ENCODE peak calls at places on chromosome 10, in five cellular contexts. One of them, this sample, is unnamed.

GRCh38 chr10:130137077-130137448 is 872 bp downstream of the GLRX3 start:
- DNase-seq in PC-9: no peak
- DNase-seq in CD8-positive, alpha-beta T cell: no peak
- DNase-seq in heart left ventricle: no peak
- DNase-seq in astrocyte of the cerebellum: no peak
- DNase-seq in this sample: no peak

GRCh38 chr10:35949820-35950219 is 307.7 kb upstream of the FZD8 start:
- DNase-seq in CD8-positive, alpha-beta T cell: no peak
- DNase-seq in heart left ventricle: no peak
- DNase-seq in astrocyte of the cerebellum: no peak
- DNase-seq in PC-9: no peak
- DNase-seq in this sample: no peak

GRCh38 chr10:116215651-116216050 is 57.4 kb downstream of the GFRA1 start:
- DNase-seq in heart left ventricle: no peak
- DNase-seq in astrocyte of the cerebellum: no peak
- DNase-seq in CD8-positive, alpha-beta T cell: no peak
- DNase-seq in PC-9: no peak
- DNase-seq in this sample: no peak

GRCh38 chr10:131857156-131858117 is 43.4 kb upstream of the PPP2R2D start:
- DNase-seq in PC-9: no peak
- DNase-seq in CD8-positive, alpha-beta T cell: no peak
- DNase-seq in heart left ventricle: peak
- DNase-seq in astrocyte of the cerebellum: no peak
- DNase-seq in this sample: no peak

GRCh38 chr10:47261556-47261955 is 38.4 kb upstream of the GDF10 start:
- DNase-seq in astrocyte of the cerebellum: no peak
- DNase-seq in heart left ventricle: no peak
- DNase-seq in PC-9: no peak
- DNase-seq in CD8-positive, alpha-beta T cell: no peak
- DNase-seq in this sample: no peak

GRCh38 chr10:103153302-103153759 is 39.7 kb downstream of the NT5C2 start:
- DNase-seq in heart left ventricle: no peak
- DNase-seq in PC-9: no peak
- DNase-seq in astrocyte of the cerebellum: peak
- DNase-seq in CD8-positive, alpha-beta T cell: no peak
- DNase-seq in this sample: no peak

GRCh38 chr10:60441515-60441914 is 51.8 kb upstream of the ANK3 start:
- DNase-seq in astrocyte of the cerebellum: no peak
- DNase-seq in PC-9: no peak
- DNase-seq in CD8-positive, alpha-beta T cell: no peak
- DNase-seq in heart left ventricle: no peak
- DNase-seq in this sample: no peak

GRCh38 chr10:78115135-78115853 is 81.6 kb downstream of the RPS24 start:
- DNase-seq in PC-9: no peak
- DNase-seq in astrocyte of the cerebellum: no peak
- DNase-seq in CD8-positive, alpha-beta T cell: no peak
- DNase-seq in heart left ventricle: no peak
- DNase-seq in this sample: no peak

GRCh38 chr10:74821501-74821900 is 4.9 kb upstream of the KAT6B start:
- DNase-seq in CD8-positive, alpha-beta T cell: no peak
- DNase-seq in astrocyte of the cerebellum: no peak
- DNase-seq in PC-9: no peak
- DNase-seq in heart left ventricle: no peak
- DNase-seq in this sample: no peak

GRCh38 chr10:44397476-44398225 is 12.8 kb upstream of the CXCL12 start:
- DNase-seq in heart left ventricle: no peak
- DNase-seq in CD8-positive, alpha-beta T cell: no peak
- DNase-seq in PC-9: no peak
- DNase-seq in astrocyte of the cerebellum: no peak
- DNase-seq in this sample: no peak

GRCh38 chr10:100728928-100729876 is 16.2 kb upstream of the PAX2 start:
- DNase-seq in CD8-positive, alpha-beta T cell: no peak
- DNase-seq in PC-9: no peak
- DNase-seq in astrocyte of the cerebellum: no peak
- DNase-seq in heart left ventricle: no peak
- DNase-seq in this sample: no peak

GRCh38 chr10:118062798-118063238 is 16.1 kb upstream of the RAB11FIP2 start:
- DNase-seq in astrocyte of the cerebellum: no peak
- DNase-seq in PC-9: no peak
- DNase-seq in heart left ventricle: no peak
- DNase-seq in CD8-positive, alpha-beta T cell: no peak
- DNase-seq in this sample: no peak

GRCh38 chr10:66180651-66181318 is 745.1 kb upstream of the LRRTM3 start:
- DNase-seq in astrocyte of the cerebellum: peak
- DNase-seq in heart left ventricle: no peak
- DNase-seq in CD8-positive, alpha-beta T cell: no peak
- DNase-seq in PC-9: peak
- DNase-seq in this sample: peak

GRCh38 chr10:17764142-17764541 is 12.1 kb downstream of the TMEM236 start:
- DNase-seq in CD8-positive, alpha-beta T cell: no peak
- DNase-seq in heart left ventricle: no peak
- DNase-seq in astrocyte of the cerebellum: no peak
- DNase-seq in PC-9: no peak
- DNase-seq in this sample: no peak

GRCh38 chr10:33178026-33178755 is 156.3 kb downstream of the NRP1 start:
- DNase-seq in heart left ventricle: no peak
- DNase-seq in CD8-positive, alpha-beta T cell: no peak
- DNase-seq in PC-9: no peak
- DNase-seq in astrocyte of the cerebellum: no peak
- DNase-seq in this sample: no peak

GRCh38 chr10:113518816-113519591 is 33.8 kb upstream of the HABP2 start:
- DNase-seq in CD8-positive, alpha-beta T cell: no peak
- DNase-seq in PC-9: no peak
- DNase-seq in astrocyte of the cerebellum: no peak
- DNase-seq in heart left ventricle: no peak
- DNase-seq in this sample: no peak

GRCh38 chr10:89241491-89242339 is 9.9 kb downstream of the LIPA start:
- DNase-seq in PC-9: peak
- DNase-seq in CD8-positive, alpha-beta T cell: no peak
- DNase-seq in heart left ventricle: no peak
- DNase-seq in astrocyte of the cerebellum: no peak
- DNase-seq in this sample: no peak

GRCh38 chr10:79046326-79046725 is 22.4 kb upstream of the ZMIZ1 start:
- DNase-seq in astrocyte of the cerebellum: no peak
- DNase-seq in PC-9: no peak
- DNase-seq in CD8-positive, alpha-beta T cell: no peak
- DNase-seq in heart left ventricle: no peak
- DNase-seq in this sample: no peak

GRCh38 chr10:86963341-86963919 is 4.9 kb upstream of the ADIRF start:
- DNase-seq in astrocyte of the cerebellum: no peak
- DNase-seq in PC-9: no peak
- DNase-seq in CD8-positive, alpha-beta T cell: no peak
- DNase-seq in heart left ventricle: no peak
- DNase-seq in this sample: no peak

GRCh38 chr10:43212043-43212721 is 54.7 kb downstream of the RASGEF1A start:
- DNase-seq in astrocyte of the cerebellum: no peak
- DNase-seq in heart left ventricle: no peak
- DNase-seq in CD8-positive, alpha-beta T cell: no peak
- DNase-seq in PC-9: no peak
- DNase-seq in this sample: no peak

GRCh38 chr10:73855413-73855812 is 18.9 kb downstream of the CAMK2G start:
- DNase-seq in astrocyte of the cerebellum: no peak
- DNase-seq in CD8-positive, alpha-beta T cell: no peak
- DNase-seq in heart left ventricle: no peak
- DNase-seq in PC-9: no peak
- DNase-seq in this sample: no peak

GRCh38 chr10:123402021-123402420 is 247.8 kb downstream of the BUB3 start:
- DNase-seq in PC-9: no peak
- DNase-seq in astrocyte of the cerebellum: no peak
- DNase-seq in CD8-positive, alpha-beta T cell: no peak
- DNase-seq in heart left ventricle: no peak
- DNase-seq in this sample: no peak

GRCh38 chr10:63437334-63437949 is 28.3 kb downstream of the JMJD1C start:
- DNase-seq in heart left ventricle: no peak
- DNase-seq in PC-9: no peak
- DNase-seq in astrocyte of the cerebellum: no peak
- DNase-seq in CD8-positive, alpha-beta T cell: no peak
- DNase-seq in this sample: no peak

GRCh38 chr10:100184426-100185219 is 1.2 kb downstream of the ERLIN1 start:
- DNase-seq in PC-9: no peak
- DNase-seq in CD8-positive, alpha-beta T cell: no peak
- DNase-seq in heart left ventricle: no peak
- DNase-seq in astrocyte of the cerebellum: no peak
- DNase-seq in this sample: no peak

GRCh38 chr10:974785-975074 is 13.5 kb upstream of the GTPBP4 start:
- DNase-seq in CD8-positive, alpha-beta T cell: no peak
- DNase-seq in astrocyte of the cerebellum: no peak
- DNase-seq in heart left ventricle: no peak
- DNase-seq in PC-9: no peak
- DNase-seq in this sample: no peak

GRCh38 chr10:78972160-78972946 is 96.4 kb upstream of the ZMIZ1 start:
- DNase-seq in astrocyte of the cerebellum: peak
- DNase-seq in PC-9: peak
- DNase-seq in CD8-positive, alpha-beta T cell: no peak
- DNase-seq in heart left ventricle: peak
- DNase-seq in this sample: peak

GRCh38 chr10:31707578-31708411 is 220.8 kb downstream of the ARHGAP12 start:
- DNase-seq in CD8-positive, alpha-beta T cell: no peak
- DNase-seq in heart left ventricle: peak
- DNase-seq in astrocyte of the cerebellum: peak
- DNase-seq in PC-9: no peak
- DNase-seq in this sample: peak
- H3K4me3 ChIP-seq in CD8-positive, alpha-beta T cell: no peak
- H3K4me3 ChIP-seq in heart left ventricle: peak
- H3K4me3 ChIP-seq in astrocyte of the cerebellum: no peak
- H3K4me3 ChIP-seq in PC-9: no peak
- H3K4me3 ChIP-seq in this sample: no peak

GRCh38 chr10:70542565-70542938 is 60.0 kb downstream of the PRF1 start:
- DNase-seq in heart left ventricle: no peak
- DNase-seq in CD8-positive, alpha-beta T cell: no peak
- DNase-seq in PC-9: no peak
- DNase-seq in astrocyte of the cerebellum: no peak
- DNase-seq in this sample: no peak
- TF ChIP-seq CTCF in heart left ventricle: peak
- TF ChIP-seq CTCF in CD8-positive, alpha-beta T cell: no peak
- TF ChIP-seq CTCF in PC-9: peak
- TF ChIP-seq CTCF in astrocyte of the cerebellum: peak
- TF ChIP-seq CTCF in this sample: peak

GRCh38 chr10:51076442-51076841 is 2.2 kb downstream of the PRKG1 start:
- DNase-seq in PC-9: no peak
- DNase-seq in heart left ventricle: no peak
- DNase-seq in astrocyte of the cerebellum: no peak
- DNase-seq in CD8-positive, alpha-beta T cell: no peak
- DNase-seq in this sample: no peak
- H3K4me3 ChIP-seq in PC-9: no peak
- H3K4me3 ChIP-seq in heart left ventricle: peak
- H3K4me3 ChIP-seq in astrocyte of the cerebellum: no peak
- H3K4me3 ChIP-seq in CD8-positive, alpha-beta T cell: no peak
- H3K4me3 ChIP-seq in this sample: peak

DNA sequence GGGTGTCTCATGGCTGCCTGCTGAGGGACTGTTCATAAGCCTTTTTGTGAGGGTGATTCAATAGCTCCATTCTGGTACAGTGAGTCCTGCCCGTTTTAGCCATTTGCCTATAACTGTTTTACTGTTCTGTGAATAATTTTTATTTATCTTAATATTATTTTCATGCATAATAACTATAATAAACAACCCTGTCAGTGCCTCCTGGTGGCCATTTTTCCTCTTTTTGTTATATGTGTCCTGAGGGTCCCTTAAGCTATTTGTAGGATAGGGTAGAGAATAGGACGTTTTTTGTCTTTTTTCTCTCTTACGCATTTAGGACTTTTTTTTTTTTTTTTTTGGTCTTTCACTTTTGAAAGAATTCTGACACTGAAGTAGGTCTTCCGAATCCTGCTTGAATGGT is 2.9 kb downstream of the C1QL3 start:
- DNase-seq in CD8-positive, alpha-beta T cell: no peak
- DNase-seq in heart left ventricle: no peak
- DNase-seq in PC-9: no peak
- DNase-seq in astrocyte of the cerebellum: no peak
- DNase-seq in this sample: no peak
- TF ChIP-seq CTCF in CD8-positive, alpha-beta T cell: no peak
- TF ChIP-seq CTCF in heart left ventricle: no peak
- TF ChIP-seq CTCF in PC-9: peak
- TF ChIP-seq CTCF in astrocyte of the cerebellum: peak
- TF ChIP-seq CTCF in this sample: peak

GRCh38 chr10:51075802-51076201 is 1.5 kb downstream of the PRKG1 start:
- DNase-seq in CD8-positive, alpha-beta T cell: no peak
- DNase-seq in heart left ventricle: no peak
- DNase-seq in astrocyte of the cerebellum: no peak
- DNase-seq in PC-9: no peak
- DNase-seq in this sample: no peak
- H3K4me3 ChIP-seq in CD8-positive, alpha-beta T cell: no peak
- H3K4me3 ChIP-seq in heart left ventricle: peak
- H3K4me3 ChIP-seq in astrocyte of the cerebellum: peak
- H3K4me3 ChIP-seq in PC-9: no peak
- H3K4me3 ChIP-seq in this sample: peak

This sample was measured in BJ.